ENCODE peak calls at places on chromosomes 4 and X, in eight cellular contexts. B is heart left ventricle, C is fibroblast of mammary gland, H is AG09309, T is cardiac fibroblast, A is pancreas, K is endodermal cell, G is A549. D is an unnamed sample.

GRCh38 chr4:52038109-52038912 is at the start of gene SGCB:
- DNase-seq in B (peak), C (peak), H (no peak), T (peak), A (peak), K (peak), G (peak), D (no peak)

GRCh38 chrX:74232859-74233258 is 71.1 kb upstream of the ZCCHC13 start:
- DNase-seq in B (no peak), C (peak), H (no peak), T (peak), A (no peak), K (no peak), G (no peak), D (peak)

GRCh38 chr4:110071466-110071865 is 126.9 kb downstream of the ELOVL6 start:
- DNase-seq in B (peak), C (no peak), H (no peak), T (no peak), A (no peak), K (peak), G (no peak), D (no peak)

GRCh38 chr4:75512336-75513211 is 1.6 kb downstream of the RCHY1 start:
- DNase-seq in B (no peak), C (peak), H (no peak), T (peak), A (no peak), K (peak), G (no peak), D (peak)

GRCh38 chr4:152735302-152735917 is 44.1 kb downstream of the TIGD4 start:
- DNase-seq in B (no peak), C (peak), H (no peak), T (peak), A (no peak), K (no peak), G (peak), D (peak)

GRCh38 chrX:29728639-29729038 is 486.7 kb upstream of the MAGEB2 start:
- DNase-seq in B (no peak), C (no peak), H (no peak), T (no peak), A (no peak), K (no peak), G (no peak), D (no peak)

GRCh38 chr4:124594945-124595344 is 117.6 kb downstream of the ANKRD50 start:
- DNase-seq in B (no peak), C (no peak), H (no peak), T (no peak), A (no peak), K (no peak), G (no peak), D (no peak)

GRCh38 chr4:7172508-7172907 is 19.8 kb upstream of the SORCS2 start:
- DNase-seq in B (no peak), C (no peak), H (no peak), T (no peak), A (no peak), K (no peak), G (no peak), D (no peak)

GRCh38 chrX:98299785-98300184 is 1416.1 kb downstream of the RPA4 start:
- DNase-seq in B (no peak), C (peak), H (no peak), T (no peak), A (no peak), K (no peak), G (no peak), D (peak)

DNA sequence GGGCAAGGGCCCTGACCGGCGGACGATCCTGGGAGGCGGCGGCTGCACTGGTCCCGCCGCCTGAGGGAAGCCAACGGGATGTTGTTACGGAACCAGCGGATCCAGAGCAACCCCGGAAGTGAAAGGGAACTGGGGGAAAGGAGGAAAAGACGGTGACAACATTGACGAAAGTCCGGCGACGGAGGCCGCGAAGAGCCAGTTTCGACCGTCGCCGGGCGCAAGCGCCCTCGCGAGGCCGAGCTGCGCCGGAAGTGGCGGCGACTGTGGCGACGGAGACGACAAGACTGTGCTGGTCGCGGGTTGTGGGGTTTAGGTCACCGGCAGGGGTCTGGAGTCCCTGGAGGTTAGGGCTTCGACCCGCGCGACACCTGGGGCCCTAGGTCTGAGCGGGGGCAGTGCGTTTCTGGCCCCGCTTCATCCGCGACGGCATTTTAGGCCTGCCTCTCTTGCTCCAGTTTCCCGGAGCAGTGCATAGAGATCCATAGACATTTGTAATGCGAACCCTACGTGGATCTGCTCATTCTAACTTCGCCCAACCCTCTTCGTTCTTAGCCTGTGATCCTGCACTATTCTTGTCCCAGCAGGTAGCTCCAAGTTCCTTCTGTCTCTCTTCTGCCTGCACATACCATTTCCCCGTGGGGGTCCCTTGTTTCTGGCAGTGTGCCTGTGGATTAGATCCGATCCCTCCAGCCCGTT is at the start of gene BOD1L1:
- DNase-seq in B (peak), C (peak), H (peak), T (peak), A (peak), K (peak), G (peak), D (peak)
- TF ChIP-seq CTCF in B (peak), C (peak), H (peak), T (peak), A (peak), K (peak), G (peak), D (peak)

GRCh38 chr4:90293320-90293719 is 166.1 kb downstream of the CCSER1 start:
- DNase-seq in B (no peak), C (peak), H (no peak), T (peak), A (no peak), K (no peak), G (no peak), D (no peak)
- TF ChIP-seq CTCF in B (peak), C (peak), H (peak), T (peak), A (peak), K (peak), G (peak), D (peak)

GRCh38 chrX:130082244-130083106 is 27.8 kb downstream of the ELF4 start:
- DNase-seq in B (peak), C (no peak), H (no peak), T (peak), A (no peak), K (no peak), G (no peak), D (no peak)
- TF ChIP-seq CTCF in B (no peak), C (peak), H (no peak), T (peak), A (no peak), K (no peak), G (no peak), D (no peak)

GRCh38 chr4:76982638-76983579 is 33.4 kb downstream of the SEPTIN11 start:
- DNase-seq in B (no peak), C (peak), H (no peak), T (peak), A (no peak), K (no peak), G (peak), D (no peak)
- TF ChIP-seq CTCF in B (no peak), C (peak), H (peak), T (peak), A (no peak), K (peak), G (no peak), D (peak)

DNA sequence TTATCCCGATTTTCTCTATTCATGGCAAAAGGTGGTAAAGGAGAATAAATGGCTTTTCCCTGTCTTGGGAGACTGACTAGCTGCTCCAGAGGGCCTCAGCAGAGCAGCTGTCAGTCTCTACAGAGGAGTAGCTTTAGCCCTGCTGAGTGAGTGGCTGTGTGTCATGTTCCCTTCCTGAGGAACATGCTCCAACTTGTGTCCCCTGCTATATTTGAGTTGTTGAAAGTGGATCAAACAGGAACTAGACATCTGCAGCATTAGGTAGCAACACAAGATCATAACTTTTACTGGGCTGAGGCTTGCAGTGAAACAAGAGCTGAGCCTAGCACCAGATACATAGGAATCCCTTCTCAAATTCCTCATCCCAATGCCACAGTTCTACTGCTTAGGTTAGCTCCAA is 26.7 kb upstream of the PLAC1 start:
- DNase-seq in B (no peak), C (no peak), H (no peak), T (no peak), A (no peak), K (no peak), G (no peak), D (no peak)
- TF ChIP-seq CTCF in B (no peak), C (no peak), H (no peak), T (no peak), A (no peak), K (no peak), G (no peak), D (no peak)

GRCh38 chr4:172978848-172979247 is 189.8 kb upstream of the GALNT7 start:
- DNase-seq in B (no peak), C (no peak), H (no peak), T (no peak), A (no peak), K (no peak), G (no peak), D (no peak)
- TF ChIP-seq CTCF in B (no peak), C (no peak), H (no peak), T (no peak), A (no peak), K (no peak), G (no peak), D (no peak)

GRCh38 chrX:135572436-135572835 is 52.0 kb downstream of the INTS6L start:
- DNase-seq in B (no peak), C (peak), H (no peak), T (peak), A (no peak), K (no peak), G (no peak), D (no peak)
- TF ChIP-seq CTCF in B (peak), C (peak), H (peak), T (peak), A (peak), K (peak), G (peak), D (peak)

GRCh38 chrX:154717824-154718223 is 33.1 kb downstream of the GAB3 start:
- DNase-seq in B (no peak), C (peak), H (no peak), T (peak), A (no peak), K (no peak), G (no peak), D (no peak)
- TF ChIP-seq CTCF in B (no peak), C (no peak), H (peak), T (no peak), A (no peak), K (no peak), G (no peak), D (peak)

DNA sequence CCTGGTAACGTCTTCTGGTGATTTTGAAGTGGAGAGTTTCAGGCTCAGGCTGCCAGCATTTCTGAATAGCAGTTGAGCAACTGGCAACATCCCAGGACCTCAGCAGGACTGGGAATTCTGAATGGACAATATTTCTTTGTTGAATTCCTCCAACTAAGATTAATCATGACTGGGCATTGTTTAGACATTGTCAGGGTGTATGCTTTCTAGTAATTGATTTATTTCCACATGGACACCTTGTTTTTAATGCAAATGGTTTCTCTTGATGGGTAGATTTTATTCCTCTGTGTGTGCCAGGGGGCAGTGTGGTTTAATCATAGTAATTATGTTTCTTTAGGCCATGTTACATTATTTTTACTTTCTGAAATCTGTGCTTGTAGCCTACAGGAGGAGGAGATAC is 1004.7 kb upstream of the LCORL start:
- DNase-seq in B (no peak), C (no peak), H (no peak), T (peak), A (peak), K (no peak), G (no peak), D (no peak)
- TF ChIP-seq CTCF in B (no peak), C (no peak), H (no peak), T (no peak), A (no peak), K (no peak), G (no peak), D (peak)

GRCh38 chrX:132490086-132490419 is 1.2 kb upstream of the MBNL3 start:
- DNase-seq in B (no peak), C (no peak), H (no peak), T (no peak), A (no peak), K (no peak), G (no peak), D (no peak)
- TF ChIP-seq CTCF in B (no peak), C (no peak), H (no peak), T (no peak), A (no peak), K (no peak), G (no peak), D (no peak)